ENCODE peak calls at places on chromosomes 1 and 21, in eight cellular contexts. R is T follicular helper cell; D is stimulated activated CD4-positive, alpha-beta T cell treated with anti-CD3 and anti-CD28 coated beads, TNF-alpha, amount 100 ng/mL, for 24 hours; J is MV-4-11; C is A549; M is myocyte; S is SJSA1; I is AG08395. T is an unnamed sample.

GRCh38 chr21:29654203-29654602 is 285.6 kb downstream of the GRIK1 start:
- DNase-seq in R (no peak), M (no peak), J (no peak), S (no peak), C (no peak), D (no peak), I (no peak), T (no peak)

GRCh38 chr1:3312894-3313578 is 141.4 kb upstream of the ARHGEF16 start:
- DNase-seq in I (peak), D (peak), S (peak), R (no peak), M (peak), J (peak), C (peak), T (peak)

GRCh38 chr1:116424438-116424837 is 51.4 kb downstream of the ATP1A1 start:
- DNase-seq in C (no peak), J (no peak), M (no peak), D (no peak), I (no peak), S (no peak), R (no peak), T (no peak)

GRCh38 chr1:241695454-241696171 is 43.5 kb downstream of the WDR64 start:
- DNase-seq in J (no peak), M (peak), S (no peak), I (no peak), R (no peak), D (no peak), C (no peak), T (no peak)

GRCh38 chr1:16396591-16396990 is 29.5 kb downstream of the SZRD1 start:
- DNase-seq in J (no peak), C (no peak), D (no peak), R (no peak), I (peak), M (peak), S (no peak), T (no peak)

GRCh38 chr1:39865762-39866161 is 17.5 kb downstream of the TRIT1 start:
- DNase-seq in D (no peak), R (no peak), S (no peak), M (no peak), I (no peak), J (no peak), C (no peak), T (no peak)

GRCh38 chr1:7380712-7381111 is 390.4 kb upstream of the VAMP3 start:
- DNase-seq in J (no peak), M (peak), D (no peak), S (peak), R (no peak), I (no peak), C (no peak), T (no peak)

GRCh38 chr1:186500804-186501203 is 39.9 kb upstream of the PDC start:
- DNase-seq in C (peak), D (no peak), J (no peak), M (no peak), S (no peak), I (no peak), R (no peak), T (no peak)

GRCh38 chr1:169585184-169585583 is 1.1 kb downstream of the F5 start:
- DNase-seq in J (peak), C (no peak), S (no peak), R (no peak), D (no peak), M (no peak), I (no peak), T (no peak)

GRCh38 chr1:226640737-226641136 is 92.2 kb downstream of the STUM start:
- DNase-seq in R (no peak), C (no peak), I (no peak), D (no peak), S (no peak), J (no peak), M (peak), T (peak)

GRCh38 chr1:23122023-23122738 is 46.5 kb downstream of the LUZP1 start:
- DNase-seq in M (peak), C (no peak), J (no peak), S (no peak), I (peak), D (no peak), R (no peak), T (no peak)

GRCh38 chr1:154324669-154325582 is at the start of gene ATP8B2:
- DNase-seq in J (no peak), I (peak), S (peak), M (peak), C (peak), R (peak), D (peak), T (peak)

GRCh38 chr1:43747736-43748135 is 40.4 kb downstream of the ST3GAL3 start:
- DNase-seq in I (no peak), C (no peak), J (no peak), R (no peak), M (no peak), D (no peak), S (no peak), T (no peak)

GRCh38 chr1:109912873-109913272 is 2.2 kb downstream of the CSF1 start:
- DNase-seq in I (peak), J (no peak), D (no peak), C (no peak), R (no peak), M (no peak), S (no peak), T (no peak)